ENCODE peak calls at places on chromosomes 11 and 22, in ten cellular contexts. E is upper lobe of right lung; W is H9; P is WTC11; M is AG04450; V is IMR-90; T is kidney; F is mucosa of descending colon; H is type B pancreatic cell; X is CD8-positive, alpha-beta T cell. G is an unnamed sample.

GRCh38 chr22:22400964-22401363 is 107.6 kb downstream of the ZNF280B start:
- DNase-seq in E (no peak), W (no peak), P (no peak), M (no peak), V (no peak), T (no peak), F (no peak), H (no peak), X (no peak), G (no peak)

GRCh38 chr22:45818130-45819085 is 146.8 kb downstream of the ATXN10 start:
- DNase-seq in E (no peak), W (no peak), P (no peak), M (no peak), V (no peak), T (peak), F (no peak), H (no peak), X (no peak), G (no peak)

GRCh38 chr11:99548264-99548663 is 527.5 kb downstream of the CNTN5 start:
- DNase-seq in E (no peak), W (no peak), P (no peak), M (no peak), V (peak), T (no peak), F (no peak), H (no peak), X (no peak), G (no peak)

GRCh38 chr11:76709259-76709658 is 38.7 kb upstream of the LRRC32 start:
- DNase-seq in E (no peak), W (no peak), P (no peak), M (no peak), V (no peak), T (peak), F (no peak), H (no peak), X (no peak), G (no peak)

GRCh38 chr22:39013923-39014722 is at the start of gene APOBEC3C:
- DNase-seq in E (peak), W (peak), P (peak), M (peak), V (peak), T (peak), F (peak), H (peak), X (peak), G (peak)

GRCh38 chr11:76668362-76669155 is 2.0 kb downstream of the LRRC32 start:
- DNase-seq in E (peak), W (no peak), P (no peak), M (no peak), V (no peak), T (peak), F (no peak), H (no peak), X (no peak), G (no peak)

GRCh38 chr11:124080319-124081001 is 34.8 kb upstream of the VWA5A start:
- DNase-seq in E (no peak), W (no peak), P (no peak), M (no peak), V (no peak), T (no peak), F (no peak), H (no peak), X (no peak), G (no peak)

GRCh38 chr11:57370251-57370650 is 10.7 kb downstream of the PRG3 start:
- DNase-seq in E (no peak), W (no peak), P (no peak), M (no peak), V (peak), T (no peak), F (no peak), H (no peak), X (no peak), G (peak)

GRCh38 chr11:75386912-75387311 is 12.4 kb upstream of the RPS3 start:
- DNase-seq in E (peak), W (peak), P (no peak), M (no peak), V (no peak), T (no peak), F (peak), H (no peak), X (no peak), G (no peak)

GRCh38 chr11:27839226-27839913 is 139.1 kb upstream of the BDNF start:
- DNase-seq in E (no peak), W (no peak), P (no peak), M (no peak), V (peak), T (no peak), F (no peak), H (no peak), X (no peak), G (peak)

GRCh38 chr11:65471410-65471762 is 27.5 kb upstream of the MALAT1 start:
- DNase-seq in E (peak), W (peak), P (peak), M (no peak), V (peak), T (peak), F (peak), H (no peak), X (peak), G (peak)

GRCh38 chr22:30747493-30747892 is 52.8 kb downstream of the OSBP2 start:
- DNase-seq in E (no peak), W (peak), P (no peak), M (no peak), V (no peak), T (no peak), F (peak), H (no peak), X (no peak), G (no peak)

GRCh38 chr11:105524286-105524685 is 85.6 kb upstream of the GRIA4 start:
- DNase-seq in E (no peak), W (no peak), P (no peak), M (no peak), V (no peak), T (no peak), F (no peak), H (no peak), X (no peak), G (no peak)

GRCh38 chr11:67436459-67437081 is 912 bp downstream of the PTPRCAP start:
- DNase-seq in E (no peak), W (peak), P (peak), M (no peak), V (no peak), T (peak), F (peak), H (no peak), X (peak), G (no peak)

DNA sequence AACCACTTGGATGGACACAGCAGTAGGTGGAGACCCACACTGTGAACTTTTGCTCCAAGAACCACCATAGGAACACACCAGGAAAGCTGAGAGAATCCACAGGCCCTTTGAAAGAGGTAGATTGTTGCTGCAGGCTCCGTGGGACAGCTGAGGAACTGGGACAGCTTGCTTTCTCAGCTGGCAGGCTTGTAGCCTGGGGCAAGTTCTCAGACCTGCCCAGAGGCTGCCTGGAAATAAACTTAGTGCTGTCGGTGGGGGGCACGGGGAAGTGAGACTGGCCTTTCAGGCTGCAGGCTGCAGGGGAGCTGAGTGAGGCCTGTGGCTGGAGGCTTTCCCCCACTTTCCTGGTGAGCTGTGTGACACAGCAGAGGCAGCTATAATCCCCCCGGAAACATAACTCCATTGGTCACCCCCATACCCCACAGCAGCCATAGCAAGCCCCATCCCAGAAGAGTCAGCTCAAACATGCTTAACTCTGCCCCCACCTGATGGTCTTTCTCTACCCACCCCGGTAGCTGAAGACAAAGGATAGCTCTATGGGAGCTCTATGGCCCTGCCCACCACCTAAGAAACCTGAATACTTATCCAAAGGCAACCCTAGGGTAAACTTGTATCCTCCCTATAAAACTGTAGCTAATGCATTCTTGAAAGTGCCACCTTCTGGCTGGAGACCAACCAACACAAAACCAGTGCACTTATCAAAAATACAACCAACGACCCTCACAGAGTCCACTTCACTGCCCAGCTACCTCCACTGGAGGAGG is 21.4 kb upstream of the ACRV1 start:
- DNase-seq in E (no peak), W (peak), P (peak), M (no peak), V (no peak), T (no peak), F (no peak), H (no peak), X (no peak), G (no peak)
- TF ChIP-seq CTCF in E (no peak), W (no peak), P (no peak), M (no peak), V (no peak), T (no peak), F (no peak), H (no peak), X (no peak), G (no peak)

GRCh38 chr11:61564936-61565696 is 15.8 kb downstream of the SYT7 start:
- DNase-seq in E (no peak), W (no peak), P (no peak), M (no peak), V (no peak), T (no peak), F (no peak), H (no peak), X (no peak), G (no peak)

GRCh38 chr11:61569701-61570100 is 11.2 kb downstream of the SYT7 start:
- DNase-seq in E (no peak), W (no peak), P (no peak), M (no peak), V (no peak), T (no peak), F (no peak), H (no peak), X (no peak), G (no peak)

GRCh38 chr11:61571869-61572268 is 9.0 kb downstream of the SYT7 start:
- DNase-seq in E (no peak), W (no peak), P (no peak), M (no peak), V (no peak), T (no peak), F (no peak), H (no peak), X (no peak), G (no peak)

GRCh38 chr11:61571337-61571736 is 9.5 kb downstream of the SYT7 start:
- DNase-seq in E (no peak), W (no peak), P (no peak), M (no peak), V (no peak), T (no peak), F (no peak), H (no peak), X (no peak), G (no peak)

GRCh38 chr11:61567286-61568061 is 13.4 kb downstream of the SYT7 start:
- DNase-seq in E (peak), W (peak), P (peak), M (peak), V (peak), T (peak), F (peak), H (peak), X (peak), G (peak)
- TF ChIP-seq CTCF in E (peak), W (peak), P (peak), M (peak), V (peak), T (peak), F (peak), H (peak), X (no peak), G (peak)

GRCh38 chr11:116461789-116462188 is 311.0 kb downstream of the BUD13 start:
- DNase-seq in E (no peak), W (peak), P (no peak), M (no peak), V (no peak), T (no peak), F (no peak), H (no peak), X (no peak), G (no peak)
- TF ChIP-seq CTCF in E (no peak), W (peak), P (no peak), M (no peak), V (no peak), T (no peak), F (no peak), H (no peak), X (no peak), G (no peak)

GRCh38 chr11:35145249-35145648 is 6.3 kb downstream of the CD44 start:
- DNase-seq in E (no peak), W (no peak), P (no peak), M (no peak), V (peak), T (no peak), F (peak), H (no peak), X (peak), G (no peak)
- TF ChIP-seq CTCF in E (no peak), W (no peak), P (no peak), M (no peak), V (no peak), T (no peak), F (no peak), H (no peak), X (no peak), G (no peak)

DNA sequence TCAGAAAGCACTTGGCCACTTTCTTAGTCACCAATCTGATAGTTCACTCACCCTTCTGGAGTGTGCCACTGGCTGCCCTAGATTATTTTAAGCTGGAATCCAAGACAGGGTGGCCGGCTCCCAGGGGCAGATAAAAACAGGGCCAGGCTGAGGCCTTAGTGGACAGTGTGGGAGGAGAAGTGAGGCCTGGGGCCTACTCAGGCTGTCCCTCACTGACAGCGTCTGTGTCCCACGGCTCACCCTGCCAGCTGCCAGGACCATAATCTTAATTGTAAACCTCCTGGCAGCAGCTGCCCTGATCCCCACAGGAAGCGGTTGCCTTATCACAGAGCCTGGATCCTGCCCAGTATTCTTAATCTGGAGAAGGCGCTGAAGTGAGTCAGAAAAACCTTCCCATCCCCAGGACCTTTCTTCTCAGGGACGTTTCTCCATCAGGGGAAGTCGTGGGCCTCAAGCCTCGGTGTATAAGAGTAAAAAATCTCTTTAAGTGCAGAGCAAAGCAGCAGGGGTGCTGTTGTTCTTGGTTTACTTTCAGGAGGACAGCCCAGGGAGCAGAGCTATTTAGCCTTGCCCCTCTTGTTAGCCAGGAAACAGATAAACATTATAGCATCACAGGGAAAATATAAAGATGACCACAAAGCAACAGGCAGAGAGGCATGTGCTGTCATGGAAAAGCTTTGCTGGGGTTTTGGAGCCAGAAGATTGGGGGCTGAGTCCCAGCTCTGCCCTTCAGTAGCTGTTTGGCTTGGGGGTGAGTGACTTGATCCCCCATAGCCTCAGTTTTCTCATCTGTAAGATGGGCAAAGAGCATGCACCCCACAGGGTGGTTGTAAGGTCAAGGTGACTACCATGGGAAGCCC is 39.6 kb downstream of the TSPAN18 start:
- DNase-seq in E (no peak), W (peak), P (no peak), M (peak), V (peak), T (no peak), F (peak), H (no peak), X (no peak), G (peak)
- TF ChIP-seq CTCF in E (no peak), W (no peak), P (no peak), M (peak), V (peak), T (no peak), F (no peak), H (no peak), X (no peak), G (peak)

GRCh38 chr11:114891911-114892310 is 213.6 kb downstream of the NXPE2 start:
- DNase-seq in E (no peak), W (no peak), P (no peak), M (no peak), V (no peak), T (no peak), F (no peak), H (no peak), X (no peak), G (no peak)

GRCh38 chr11:114890076-114890475 is 211.7 kb downstream of the NXPE2 start:
- DNase-seq in E (no peak), W (no peak), P (no peak), M (no peak), V (no peak), T (no peak), F (no peak), H (no peak), X (no peak), G (no peak)

GRCh38 chr11:114893329-114893728 is 215.0 kb downstream of the NXPE2 start:
- DNase-seq in E (no peak), W (no peak), P (no peak), M (no peak), V (no peak), T (no peak), F (no peak), H (no peak), X (no peak), G (no peak)

GRCh38 chr11:114889464-114890065 is 211.2 kb downstream of the NXPE2 start:
- DNase-seq in E (no peak), W (no peak), P (no peak), M (no peak), V (no peak), T (no peak), F (no peak), H (no peak), X (no peak), G (no peak)

GRCh38 chr11:114892381-114893197 is 214.3 kb downstream of the NXPE2 start:
- DNase-seq in E (no peak), W (no peak), P (peak), M (no peak), V (no peak), T (no peak), F (peak), H (no peak), X (no peak), G (no peak)
- TF ChIP-seq CTCF in E (peak), W (peak), P (peak), M (peak), V (no peak), T (no peak), F (peak), H (peak), X (no peak), G (peak)

DNA sequence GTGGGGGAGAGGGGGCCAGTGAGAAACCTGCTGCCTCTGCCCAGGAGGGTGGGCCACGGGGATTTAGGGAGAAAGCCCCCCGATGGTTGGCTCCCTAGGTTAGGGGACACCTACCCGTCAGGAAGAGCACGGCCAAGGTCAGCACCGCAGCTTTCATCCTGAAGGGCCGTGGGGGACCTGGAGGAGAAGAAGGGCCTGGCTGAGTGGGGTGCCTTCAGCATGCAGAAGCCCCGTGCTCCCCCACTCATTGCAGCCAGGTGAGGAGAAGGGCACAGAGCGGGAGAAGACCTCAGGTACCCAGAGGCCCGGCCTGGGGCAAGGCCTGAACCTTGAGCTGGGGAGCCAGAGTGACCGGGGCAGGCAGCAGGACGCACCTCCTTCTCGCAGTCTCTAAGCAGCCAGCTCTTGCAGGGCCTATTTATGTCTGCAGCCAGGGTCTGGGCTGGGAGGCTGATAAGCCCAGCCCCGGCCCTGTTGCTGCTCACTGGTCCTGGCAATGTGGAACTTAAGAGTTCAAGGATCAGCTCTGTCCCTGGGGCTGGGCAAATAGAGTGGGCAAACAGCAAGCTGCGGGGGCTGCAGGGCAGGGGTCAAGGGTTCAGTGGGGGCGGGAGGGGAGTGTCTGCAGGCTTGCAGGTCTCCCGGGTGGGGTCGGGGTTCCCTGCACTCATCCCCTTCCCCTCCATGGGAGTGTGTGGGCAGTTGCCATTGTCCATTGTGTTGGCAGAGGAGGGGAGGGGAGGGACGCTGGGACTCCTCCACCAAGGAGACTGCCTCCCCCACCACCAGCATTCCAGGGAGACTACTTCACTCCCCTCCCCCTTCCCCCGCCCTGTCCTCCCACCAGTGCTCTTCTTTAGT is at the start of gene APOA1:
- DNase-seq in E (no peak), W (no peak), P (no peak), M (no peak), V (no peak), T (no peak), F (no peak), H (no peak), X (no peak), G (no peak)
- TF ChIP-seq CTCF in E (no peak), W (no peak), P (no peak), M (no peak), V (no peak), T (no peak), F (no peak), H (no peak), X (no peak), G (no peak)

DNA sequence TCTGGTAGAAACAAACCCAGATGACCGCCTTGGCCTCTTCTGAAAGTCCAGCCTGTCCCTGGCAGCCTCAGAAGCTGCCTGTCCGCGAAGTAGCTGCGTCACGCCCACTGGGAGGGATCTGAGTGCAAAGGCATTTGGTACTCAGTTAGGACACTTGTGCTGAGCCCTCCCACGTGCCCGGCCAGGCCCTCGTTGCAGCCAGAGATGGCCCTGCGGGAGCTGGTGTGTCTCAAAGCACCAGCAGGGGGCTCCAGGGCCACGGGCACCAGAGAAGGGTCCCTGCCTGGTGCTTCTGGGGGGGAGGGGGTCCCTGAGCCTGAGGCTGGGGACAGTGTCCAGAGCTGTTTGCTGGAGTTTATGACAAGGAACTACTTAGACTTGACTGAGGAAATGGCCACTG is 5.8 kb downstream of the SELENOO start:
- DNase-seq in E (peak), W (peak), P (peak), M (no peak), V (peak), T (peak), F (peak), H (no peak), X (no peak), G (no peak)
- TF ChIP-seq CTCF in E (peak), W (peak), P (peak), M (peak), V (peak), T (peak), F (no peak), H (peak), X (peak), G (peak)